ENCODE peak calls at places on chromosomes 5 and 9, in six cellular contexts. V is CD8-positive, alpha-beta T cell; Y is lung; W is CD4-positive, CD25-positive, alpha-beta regulatory T cell; G is HCT116; L is bronchial epithelial cell. C is an unnamed sample. For H3K27me3, the result is how much of the 10 kb centered on the place peaks cover.

GRCh38 chr9:109771084-109771483 is 8.9 kb upstream of the PALM2AKAP2 start:
- DNase-seq in V (no peak), Y (no peak), W (no peak), G (no peak), L (peak), C (peak)

GRCh38 chr5:134592141-134592746 is 40.4 kb downstream of the SAR1B start:
- DNase-seq in V (no peak), Y (no peak), W (no peak), G (no peak), L (peak), C (peak)

GRCh38 chr5:35198681-35199080 is 31.6 kb downstream of the PRLR start:
- DNase-seq in V (no peak), Y (no peak), W (no peak), G (no peak), L (no peak), C (no peak)

GRCh38 chr5:112691758-112692157 is 45.9 kb upstream of the APC start:
- DNase-seq in V (peak), Y (no peak), W (no peak), G (no peak), L (no peak), C (no peak)

GRCh38 chr5:310941-311434 is 10.5 kb upstream of the AHRR start:
- DNase-seq in V (no peak), Y (no peak), W (no peak), G (no peak), L (no peak), C (no peak)

GRCh38 chr9:38338359-38339014 is 54.0 kb upstream of the ALDH1B1 start:
- DNase-seq in V (no peak), Y (no peak), W (no peak), G (no peak), L (no peak), C (no peak)

GRCh38 chr9:77879344-77880089 is 152.1 kb downstream of the GNAQ start:
- DNase-seq in V (no peak), Y (no peak), W (no peak), G (peak), L (peak), C (no peak)

GRCh38 chr5:147551677-147552076 is 41.8 kb upstream of the DPYSL3 start:
- DNase-seq in V (no peak), Y (no peak), W (no peak), G (no peak), L (no peak), C (no peak)

GRCh38 chr9:94771096-94771495 is 44.6 kb downstream of the AOPEP start:
- DNase-seq in V (no peak), Y (no peak), W (no peak), G (no peak), L (no peak), C (no peak)

GRCh38 chr9:107068581-107068980 is 205.6 kb downstream of the ZNF462 start:
- DNase-seq in V (no peak), Y (no peak), W (no peak), G (no peak), L (no peak), C (no peak)

GRCh38 chr5:164341056-164341619 is 835.7 kb downstream of the MAT2B start:
- DNase-seq in V (no peak), Y (no peak), W (no peak), G (no peak), L (no peak), C (no peak)

GRCh38 chr5:75616286-75616810 is 5.1 kb downstream of the ANKDD1B start:
- DNase-seq in V (no peak), Y (no peak), W (no peak), G (no peak), L (no peak), C (peak)

GRCh38 chr5:137412136-137412535 is 87.0 kb downstream of the SPOCK1 start:
- DNase-seq in V (no peak), Y (no peak), W (no peak), G (no peak), L (no peak), C (no peak)

GRCh38 chr5:74516217-74516636 is 124.3 kb downstream of the ENC1 start:
- DNase-seq in V (no peak), Y (no peak), W (no peak), G (no peak), L (no peak), C (peak)

GRCh38 chr5:62284946-62285891 is 20.8 kb upstream of the KIF2A start:
- DNase-seq in V (no peak), Y (no peak), W (peak), G (no peak), L (no peak), C (no peak)

GRCh38 chr5:160054047-160054446 is 45.1 kb downstream of the TTC1 start:
- DNase-seq in V (no peak), Y (no peak), W (no peak), G (no peak), L (peak), C (no peak)

DNA sequence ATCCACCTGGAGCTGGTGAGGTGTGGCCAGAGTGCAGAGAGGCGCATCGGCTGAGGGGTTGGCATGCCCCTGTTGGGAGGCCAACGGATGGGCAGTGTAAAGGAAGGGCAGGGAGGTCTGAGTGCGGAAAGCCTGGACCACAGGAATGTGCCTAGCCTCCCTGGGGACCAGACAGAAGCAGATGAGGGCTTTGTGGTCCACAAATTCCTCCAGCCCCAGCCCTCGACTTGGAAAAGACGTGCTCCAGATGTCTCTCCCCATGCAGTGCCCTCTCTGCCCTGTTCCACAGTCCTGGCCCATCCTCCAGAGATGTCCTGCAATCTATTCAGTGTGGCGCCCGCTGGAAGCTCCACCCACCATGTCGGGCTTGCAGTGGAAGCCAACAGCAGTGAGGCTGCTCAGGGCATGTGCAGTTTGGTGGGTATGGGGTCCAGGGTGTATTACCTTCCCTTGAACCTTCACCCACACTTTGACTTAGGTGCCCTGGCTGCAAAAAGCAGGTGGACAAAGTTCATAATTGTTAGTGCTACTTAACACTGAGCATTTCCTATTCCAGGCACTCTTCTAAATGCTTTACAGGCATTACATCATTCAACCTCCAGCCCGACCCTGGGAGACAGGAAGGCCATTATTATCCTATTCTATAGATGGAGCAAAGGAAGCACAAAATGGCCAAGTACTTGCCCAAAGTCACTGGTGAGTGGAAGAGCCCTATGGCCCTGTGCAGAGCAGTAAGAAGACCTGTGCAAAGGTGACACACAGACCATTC is 120.2 kb upstream of the SLC25A48 start:
- DNase-seq in V (no peak), Y (no peak), W (no peak), G (no peak), L (no peak), C (peak)
- H3K27me3 ChIP-seq in V (under half), Y (under half), W (under half), G (under half), L (under half), C (under half)

GRCh38 chr5:3601060-3601710 is 5.6 kb downstream of the IRX1 start:
- DNase-seq in V (no peak), Y (no peak), W (no peak), G (no peak), L (no peak), C (no peak)

GRCh38 chr5:3604501-3604900 is 8.9 kb downstream of the IRX1 start:
- DNase-seq in V (no peak), Y (no peak), W (no peak), G (no peak), L (no peak), C (no peak)

GRCh38 chr5:3601929-3602712 is 6.5 kb downstream of the IRX1 start:
- DNase-seq in V (no peak), Y (no peak), W (no peak), G (no peak), L (no peak), C (no peak)

GRCh38 chr5:3605298-3606010 is 9.8 kb downstream of the IRX1 start:
- DNase-seq in V (no peak), Y (no peak), W (no peak), G (no peak), L (no peak), C (no peak)

GRCh38 chr5:3602713-3603502 is 7.3 kb downstream of the IRX1 start:
- DNase-seq in V (no peak), Y (peak), W (no peak), G (no peak), L (no peak), C (no peak)
- H3K27me3 ChIP-seq in V (under half), Y (under half), W (under half), G (under half), L (under half), C (under half)

GRCh38 chr9:134824583-134824982 is 56.0 kb upstream of the FCN2 start:
- DNase-seq in V (no peak), Y (no peak), W (no peak), G (no peak), L (no peak), C (no peak)
- H3K27me3 ChIP-seq in V (under half), Y (under half), W (under half), G (under half), L (under half), C (under half)

GRCh38 chr9:87238545-87238944 is 259.1 kb upstream of the DAPK1 start:
- DNase-seq in V (no peak), Y (no peak), W (no peak), G (no peak), L (no peak), C (no peak)

GRCh38 chr9:87237337-87237736 is 260.3 kb upstream of the DAPK1 start:
- DNase-seq in V (no peak), Y (no peak), W (no peak), G (no peak), L (no peak), C (peak)

GRCh38 chr9:87236546-87236945 is 261.1 kb upstream of the DAPK1 start:
- DNase-seq in V (no peak), Y (no peak), W (no peak), G (no peak), L (no peak), C (peak)

GRCh38 chr9:87234854-87235253 is 262.8 kb upstream of the DAPK1 start:
- DNase-seq in V (no peak), Y (no peak), W (no peak), G (no peak), L (no peak), C (no peak)

GRCh38 chr9:87233916-87234455 is 263.7 kb upstream of the DAPK1 start:
- DNase-seq in V (no peak), Y (no peak), W (no peak), G (no peak), L (no peak), C (no peak)
- H3K27me3 ChIP-seq in V (under half), Y (under half), W (under half), G (under half), L (under half), C (under half)

GRCh38 chr9:86939896-86940295 is 7.4 kb downstream of the GAS1 start:
- DNase-seq in V (no peak), Y (no peak), W (no peak), G (no peak), L (no peak), C (no peak)
- H3K27me3 ChIP-seq in V (under half), Y (under half), W (under half), G (half or more), L (under half), C (under half)

GRCh38 chr9:71754151-71754550 is 14.2 kb downstream of the CEMIP2 start:
- DNase-seq in V (no peak), Y (no peak), W (no peak), G (no peak), L (no peak), C (no peak)
- H3K27me3 ChIP-seq in V (under half), Y (under half), W (under half), G (under half), L (under half), C (under half)

GRCh38 chr9:34962530-34962929 is 4.4 kb downstream of the PHF24 start:
- DNase-seq in V (no peak), Y (no peak), W (no peak), G (no peak), L (no peak), C (no peak)
- H3K27me3 ChIP-seq in V (under half), Y (under half), W (under half), G (half or more), L (under half), C (half or more)

GRCh38 chr5:136212252-136212721 is 19.3 kb upstream of the SMIM32 start:
- DNase-seq in V (peak), Y (peak), W (peak), G (peak), L (peak), C (peak)
- H3K27me3 ChIP-seq in V (under half), Y (under half), W (under half), G (under half), L (under half), C (half or more)

C was measured in adipocyte.